ENCODE peak calls at places on chromosomes 5 and 9, in four cellular contexts. N is HepG2, W is GM12878, F is H1. O is an unnamed sample. For H3K4me1, the result is how much of the 10 kb centered on the place peaks cover.

GRCh38 chr9:113668057-113668456 is 204.5 kb downstream of the RGS3 start:
- DNase-seq in N (no peak), W (no peak), F (no peak), O (no peak)

GRCh38 chr5:125607018-125607417 is 816.2 kb upstream of the GRAMD2B start:
- DNase-seq in N (no peak), W (no peak), F (no peak), O (no peak)

GRCh38 chr9:131839281-131840084 is 99.6 kb upstream of the RAPGEF1 start:
- DNase-seq in N (no peak), W (no peak), F (no peak), O (no peak)

GRCh38 chr9:111298111-111298510 is 31.9 kb downstream of the OR2K2 start:
- DNase-seq in N (no peak), W (no peak), F (no peak), O (no peak)

GRCh38 chr5:77546-77945 is 14.4 kb upstream of the PLEKHG4B start:
- DNase-seq in N (no peak), W (no peak), F (no peak), O (no peak)

GRCh38 chr5:81164466-81164865 is 68.7 kb upstream of the CKMT2 start:
- DNase-seq in N (no peak), W (no peak), F (no peak), O (no peak)

GRCh38 chr9:90344013-90344412 is 298.6 kb downstream of the DIRAS2 start:
- DNase-seq in N (no peak), W (no peak), F (no peak), O (no peak)

GRCh38 chr5:140084466-140084865 is 29.4 kb upstream of the PURA start:
- DNase-seq in N (no peak), W (no peak), F (no peak), O (no peak)

GRCh38 chr9:1018121-1018520 is 32.0 kb upstream of the DMRT2 start:
- DNase-seq in N (peak), W (no peak), F (peak), O (peak)

GRCh38 chr5:36442352-36442751 is 140.7 kb upstream of the RANBP3L start:
- DNase-seq in N (peak), W (no peak), F (no peak), O (no peak)

GRCh38 chr9:131260751-131261452 is 15.4 kb downstream of the FAM78A start:
- DNase-seq in N (no peak), W (no peak), F (no peak), O (no peak)

GRCh38 chr5:156798201-156798600 is 51.9 kb upstream of the PPP1R2B start:
- DNase-seq in N (no peak), W (no peak), F (peak), O (no peak)

GRCh38 chr9:115923903-115924668 is 229.5 kb upstream of the PAPPA start:
- DNase-seq in N (peak), W (no peak), F (no peak), O (no peak)

GRCh38 chr5:180119031-180119885 is 47.7 kb upstream of the RNF130 start:
- DNase-seq in N (no peak), W (no peak), F (no peak), O (no peak)

GRCh38 chr5:180117378-180117725 is 45.8 kb upstream of the RNF130 start:
- DNase-seq in N (no peak), W (no peak), F (no peak), O (no peak)

GRCh38 chr5:180116441-180117377 is 45.1 kb upstream of the RNF130 start:
- DNase-seq in N (peak), W (no peak), F (peak), O (no peak)

GRCh38 chr5:180119886-180120220 is 48.3 kb upstream of the RNF130 start:
- DNase-seq in N (no peak), W (no peak), F (no peak), O (no peak)

DNA sequence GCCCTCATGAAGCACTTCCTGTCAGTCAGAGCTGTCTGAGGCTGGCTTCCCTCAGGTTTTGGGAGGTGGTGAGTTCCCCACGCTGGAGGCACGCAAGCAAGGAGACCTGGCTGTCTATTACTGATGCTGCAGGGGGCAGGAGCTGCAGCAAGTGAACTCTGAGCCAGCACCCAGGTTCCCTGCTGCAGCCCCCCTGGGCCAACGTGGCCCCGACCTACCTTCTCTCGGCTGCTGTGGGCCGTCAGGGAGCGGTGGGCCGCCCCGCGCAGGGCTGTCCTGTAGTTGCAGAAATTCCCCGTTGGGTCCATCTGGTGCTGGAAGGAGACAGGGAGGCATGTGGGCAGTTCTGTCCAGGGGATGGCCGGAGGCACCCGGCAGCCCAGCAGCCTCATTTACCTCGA is 46.8 kb upstream of the RNF130 start:
- DNase-seq in N (no peak), W (no peak), F (peak), O (no peak)
- TF ChIP-seq SUZ12 in N (no peak), W (no peak), F (no peak), O (no peak)

GRCh38 chr5:150639317-150639738 is 1.1 kb upstream of the SYNPO start:
- DNase-seq in N (no peak), W (no peak), F (no peak), O (no peak)

GRCh38 chr5:150641006-150641570 is 628 bp downstream of the SYNPO start:
- DNase-seq in N (peak), W (no peak), F (no peak), O (no peak)

GRCh38 chr5:150640311-150641005 is at the start of gene SYNPO:
- DNase-seq in N (peak), W (no peak), F (no peak), O (no peak)

GRCh38 chr5:150638488-150639316 is 1.8 kb upstream of the SYNPO start:
- DNase-seq in N (no peak), W (no peak), F (no peak), O (no peak)

DNA sequence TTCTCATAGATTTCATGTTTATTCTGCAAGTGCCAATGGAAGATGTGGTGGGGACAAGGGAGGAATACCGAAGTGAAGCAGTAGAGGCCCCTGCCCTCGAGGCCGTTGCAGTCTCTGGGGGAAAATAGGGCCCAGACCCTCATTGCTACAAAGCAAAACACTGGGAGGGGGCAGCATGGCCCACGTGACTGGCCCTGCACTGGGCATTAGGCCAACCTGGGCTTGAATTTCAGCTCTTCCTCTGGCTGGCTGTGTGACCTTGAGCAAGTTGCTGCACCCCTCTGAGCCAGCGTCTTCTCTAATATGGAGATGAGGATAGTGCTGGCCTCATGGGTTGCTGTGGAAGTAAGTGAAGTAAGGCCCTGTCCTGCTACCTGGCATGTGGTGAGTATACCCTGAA is 709 bp upstream of the SYNPO start:
- DNase-seq in N (no peak), W (no peak), F (no peak), O (no peak)
- H3K4me1 ChIP-seq in N (half or more), W (under half), F (under half), O (under half)

GRCh38 chr5:1159341-1159675 is 42.1 kb upstream of the SLC6A19 start:
- DNase-seq in N (no peak), W (no peak), F (no peak), O (no peak)
- TF ChIP-seq ZNF274 in N (no peak), W (no peak), F (no peak), O (no peak)

DNA sequence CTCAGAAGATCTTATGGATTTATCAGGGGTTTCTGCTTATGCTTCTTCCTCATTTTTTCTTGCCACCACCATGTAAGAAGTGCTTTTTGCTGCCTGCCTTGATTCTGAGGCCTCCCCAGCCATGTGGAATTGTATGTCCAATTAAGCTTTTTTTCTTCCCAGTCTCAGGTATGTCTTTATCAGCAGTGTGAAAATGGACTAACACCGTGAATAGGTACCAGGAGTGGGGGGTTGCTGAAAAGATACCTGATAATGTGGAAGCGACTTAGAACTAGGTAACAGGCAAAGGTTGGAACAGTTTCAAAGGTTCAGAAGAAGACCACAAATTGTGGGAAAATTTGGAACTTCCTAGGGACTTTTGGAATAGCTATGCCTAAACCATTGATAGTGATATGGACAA is 1222.5 kb upstream of the NUDT12 start:
- DNase-seq in N (no peak), W (no peak), F (no peak), O (no peak)
- TF ChIP-seq SUZ12 in N (no peak), W (no peak), F (no peak), O (no peak)

GRCh38 chr5:150136841-150137167 is 18.8 kb downstream of the PDGFRB start:
- DNase-seq in N (no peak), W (no peak), F (no peak), O (no peak)
- H3K4me1 ChIP-seq in N (half or more), W (under half), F (under half), O (under half)

DNA sequence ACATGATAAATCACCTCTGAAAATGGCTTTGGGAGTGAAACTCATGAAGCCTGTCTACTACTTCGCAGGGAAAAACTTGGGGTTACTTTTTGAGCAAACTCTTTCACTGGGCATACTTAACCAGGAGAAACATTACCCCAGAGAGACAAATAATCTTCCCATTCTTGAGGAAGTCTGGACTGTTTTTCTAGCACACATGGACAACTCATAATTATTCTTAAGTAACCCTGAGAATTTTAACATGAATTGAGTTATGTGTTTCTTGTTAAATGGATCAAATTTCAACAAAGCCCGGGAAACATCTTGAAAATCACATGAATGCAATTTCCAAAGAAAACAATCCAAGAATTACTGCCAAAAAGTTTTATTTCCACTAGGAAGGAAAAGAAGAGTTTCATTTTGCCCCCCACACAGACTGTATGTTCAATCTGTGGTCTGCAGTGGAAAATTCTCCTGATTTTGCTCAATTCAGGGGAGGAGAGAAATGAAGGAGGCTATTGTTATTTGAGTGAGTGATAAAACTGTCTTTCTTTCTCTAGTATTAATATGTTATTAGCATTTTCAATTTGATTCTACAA is 564.8 kb upstream of the CLINT1 start:
- DNase-seq in N (no peak), W (no peak), F (no peak), O (no peak)
- TF ChIP-seq ZNF274 in N (no peak), W (no peak), F (no peak), O (no peak)